ENCODE peak calls at places on chromosomes 4 and X, in seven cellular contexts. One of them, this sample, is unnamed.
A peak's percentile ranks its signal among the peaks of the same experiment; 100 is the strongest.

GRCh38 chr4:99885063-99885664 is 9.1 kb downstream of the LAMTOR3 start:
- DNase-seq in HCT116: peak; percentile 22
- DNase-seq in GM23248: peak; percentile 61
- DNase-seq in neural progenitor cell: peak; percentile 55
- DNase-seq in hepatocyte: peak; percentile 56
- DNase-seq in PC-3: peak; percentile 54
- DNase-seq in GM23338: peak; percentile 59
- DNase-seq in this sample: peak; percentile 67

GRCh38 chr4:100591156-100591876 is 73.5 kb upstream of the EMCN start:
- DNase-seq in hepatocyte: no peak
- DNase-seq in HCT116: no peak
- DNase-seq in GM23338: no peak
- DNase-seq in PC-3: no peak
- DNase-seq in neural progenitor cell: no peak
- DNase-seq in GM23248: no peak
- DNase-seq in this sample: no peak

GRCh38 chr4:98113005-98113404 is 30.3 kb downstream of the STPG2 start:
- DNase-seq in GM23338: peak; percentile 64
- DNase-seq in PC-3: peak; percentile 51
- DNase-seq in hepatocyte: peak; percentile 60
- DNase-seq in GM23248: peak; percentile 48
- DNase-seq in neural progenitor cell: peak; percentile 69
- DNase-seq in HCT116: peak; percentile 6
- DNase-seq in this sample: peak; percentile 14

GRCh38 chr4:41693629-41694028 is 54.9 kb downstream of the PHOX2B start:
- DNase-seq in hepatocyte: peak; percentile 52
- DNase-seq in neural progenitor cell: peak; percentile 41
- DNase-seq in GM23248: peak; percentile 56
- DNase-seq in GM23338: peak; percentile 55
- DNase-seq in PC-3: peak; percentile 54
- DNase-seq in HCT116: no peak
- DNase-seq in this sample: peak; percentile 55

GRCh38 chrX:154013614-154014360 is 5.9 kb downstream of the IRAK1 start:
- DNase-seq in GM23338: peak; percentile 64
- DNase-seq in GM23248: peak; percentile 42
- DNase-seq in HCT116: no peak
- DNase-seq in neural progenitor cell: peak; percentile 59
- DNase-seq in hepatocyte: peak; percentile 56
- DNase-seq in PC-3: peak; percentile 45
- DNase-seq in this sample: no peak

GRCh38 chr4:19514276-19515070 is 737.2 kb upstream of the SLIT2 start:
- DNase-seq in PC-3: no peak
- DNase-seq in neural progenitor cell: no peak
- DNase-seq in GM23338: no peak
- DNase-seq in GM23248: no peak
- DNase-seq in HCT116: no peak
- DNase-seq in hepatocyte: no peak
- DNase-seq in this sample: no peak

GRCh38 chr4:122341906-122342305 is 36.9 kb upstream of the ADAD1 start:
- DNase-seq in hepatocyte: peak; percentile 7
- DNase-seq in HCT116: no peak
- DNase-seq in PC-3: peak; percentile 30
- DNase-seq in GM23248: peak; percentile 91
- DNase-seq in neural progenitor cell: no peak
- DNase-seq in GM23338: peak; percentile 13
- DNase-seq in this sample: no peak

GRCh38 chr4:80029364-80029763 is 43.7 kb downstream of the ANTXR2 start:
- DNase-seq in GM23248: no peak
- DNase-seq in HCT116: no peak
- DNase-seq in GM23338: no peak
- DNase-seq in hepatocyte: no peak
- DNase-seq in PC-3: no peak
- DNase-seq in neural progenitor cell: no peak
- DNase-seq in this sample: no peak

GRCh38 chr4:127055349-127055748 is 577.4 kb upstream of the INTU start:
- DNase-seq in HCT116: no peak
- DNase-seq in neural progenitor cell: no peak
- DNase-seq in GM23338: no peak
- DNase-seq in hepatocyte: no peak
- DNase-seq in GM23248: peak; percentile 6
- DNase-seq in PC-3: peak; percentile 31
- DNase-seq in this sample: no peak

GRCh38 chr4:115664285-115664684 is 550.9 kb upstream of the NDST4 start:
- DNase-seq in neural progenitor cell: peak; percentile 67
- DNase-seq in hepatocyte: peak; percentile 2
- DNase-seq in GM23248: no peak
- DNase-seq in HCT116: no peak
- DNase-seq in GM23338: peak; percentile 27
- DNase-seq in PC-3: no peak
- DNase-seq in this sample: no peak

GRCh38 chr4:578451-579443 is 2.7 kb upstream of the TMEM271 start:
- DNase-seq in hepatocyte: no peak
- DNase-seq in GM23338: peak; percentile 21
- DNase-seq in HCT116: no peak
- DNase-seq in neural progenitor cell: no peak
- DNase-seq in PC-3: no peak
- DNase-seq in GM23248: no peak
- DNase-seq in this sample: no peak

GRCh38 chrX:1031521-1032430 is 180.7 kb downstream of the CRLF2 start:
- DNase-seq in hepatocyte: no peak
- DNase-seq in neural progenitor cell: no peak
- DNase-seq in HCT116: no peak
- DNase-seq in GM23248: no peak
- DNase-seq in PC-3: no peak
- DNase-seq in GM23338: no peak
- DNase-seq in this sample: no peak

GRCh38 chrX:103847174-103847870 is 15.3 kb upstream of the RAB9B start:
- DNase-seq in GM23248: peak; percentile 72
- DNase-seq in GM23338: no peak
- DNase-seq in PC-3: peak; percentile 47
- DNase-seq in HCT116: no peak
- DNase-seq in hepatocyte: no peak
- DNase-seq in neural progenitor cell: no peak
- DNase-seq in this sample: no peak

GRCh38 chr4:41256740-41257256 is at the start of gene UCHL1:
- DNase-seq in hepatocyte: peak; percentile 76
- DNase-seq in GM23338: peak; percentile 98
- DNase-seq in PC-3: no peak
- DNase-seq in GM23248: peak; percentile 67
- DNase-seq in neural progenitor cell: peak; percentile 97
- DNase-seq in HCT116: no peak
- DNase-seq in this sample: peak; percentile 91

GRCh38 chrX:149490100-149490499 is 15.0 kb downstream of the IDS start:
- DNase-seq in GM23248: peak; percentile 26
- DNase-seq in PC-3: no peak
- DNase-seq in hepatocyte: no peak
- DNase-seq in HCT116: no peak
- DNase-seq in neural progenitor cell: no peak
- DNase-seq in GM23338: no peak
- DNase-seq in this sample: no peak

GRCh38 chrX:1719270-1719669 is 104.4 kb downstream of the ASMT start:
- DNase-seq in hepatocyte: no peak
- DNase-seq in HCT116: no peak
- DNase-seq in GM23338: no peak
- DNase-seq in neural progenitor cell: no peak
- DNase-seq in GM23248: no peak
- DNase-seq in PC-3: peak; percentile 6
- DNase-seq in this sample: no peak

GRCh38 chrX:110310000-110310790 is 7.7 kb downstream of the AMMECR1 start:
- DNase-seq in HCT116: no peak
- DNase-seq in hepatocyte: no peak
- DNase-seq in PC-3: peak; percentile 53
- DNase-seq in neural progenitor cell: no peak
- DNase-seq in GM23248: peak; percentile 21
- DNase-seq in GM23338: no peak
- DNase-seq in this sample: no peak

GRCh38 chrX:66014084-66014483 is 25.8 kb downstream of the VSIG4 start:
- DNase-seq in GM23338: no peak
- DNase-seq in HCT116: no peak
- DNase-seq in GM23248: no peak
- DNase-seq in neural progenitor cell: no peak
- DNase-seq in hepatocyte: no peak
- DNase-seq in PC-3: no peak
- DNase-seq in this sample: no peak

GRCh38 chr4:8647626-8648025 is 55.1 kb downstream of the CPZ start:
- DNase-seq in PC-3: peak; percentile 2
- DNase-seq in neural progenitor cell: no peak
- DNase-seq in hepatocyte: no peak
- DNase-seq in GM23338: no peak
- DNase-seq in GM23248: no peak
- DNase-seq in HCT116: no peak
- DNase-seq in this sample: no peak

GRCh38 chrX:129652565-129653169 is 2.1 kb downstream of the APLN start:
- DNase-seq in neural progenitor cell: no peak
- DNase-seq in PC-3: no peak
- DNase-seq in GM23248: peak; percentile 17
- DNase-seq in GM23338: no peak
- DNase-seq in hepatocyte: no peak
- DNase-seq in HCT116: no peak
- DNase-seq in this sample: no peak

GRCh38 chrX:129653181-129653984 is 1.4 kb downstream of the APLN start:
- DNase-seq in GM23338: no peak
- DNase-seq in HCT116: no peak
- DNase-seq in hepatocyte: no peak
- DNase-seq in GM23248: no peak
- DNase-seq in neural progenitor cell: no peak
- DNase-seq in PC-3: no peak
- DNase-seq in this sample: no peak

GRCh38 chrX:129654652-129655546 is at the start of gene APLN:
- DNase-seq in neural progenitor cell: peak; percentile 71
- DNase-seq in hepatocyte: peak; percentile 60
- DNase-seq in GM23248: peak; percentile 68
- DNase-seq in GM23338: peak; percentile 56
- DNase-seq in HCT116: no peak
- DNase-seq in PC-3: peak; percentile 45
- DNase-seq in this sample: peak; percentile 15

GRCh38 chrX:129655547-129656248 is 942 bp upstream of the APLN start:
- DNase-seq in PC-3: peak; percentile 56
- DNase-seq in hepatocyte: no peak
- DNase-seq in GM23248: no peak
- DNase-seq in GM23338: peak; percentile 55
- DNase-seq in neural progenitor cell: peak; percentile 32
- DNase-seq in HCT116: no peak
- DNase-seq in this sample: peak; percentile 42

DNA sequence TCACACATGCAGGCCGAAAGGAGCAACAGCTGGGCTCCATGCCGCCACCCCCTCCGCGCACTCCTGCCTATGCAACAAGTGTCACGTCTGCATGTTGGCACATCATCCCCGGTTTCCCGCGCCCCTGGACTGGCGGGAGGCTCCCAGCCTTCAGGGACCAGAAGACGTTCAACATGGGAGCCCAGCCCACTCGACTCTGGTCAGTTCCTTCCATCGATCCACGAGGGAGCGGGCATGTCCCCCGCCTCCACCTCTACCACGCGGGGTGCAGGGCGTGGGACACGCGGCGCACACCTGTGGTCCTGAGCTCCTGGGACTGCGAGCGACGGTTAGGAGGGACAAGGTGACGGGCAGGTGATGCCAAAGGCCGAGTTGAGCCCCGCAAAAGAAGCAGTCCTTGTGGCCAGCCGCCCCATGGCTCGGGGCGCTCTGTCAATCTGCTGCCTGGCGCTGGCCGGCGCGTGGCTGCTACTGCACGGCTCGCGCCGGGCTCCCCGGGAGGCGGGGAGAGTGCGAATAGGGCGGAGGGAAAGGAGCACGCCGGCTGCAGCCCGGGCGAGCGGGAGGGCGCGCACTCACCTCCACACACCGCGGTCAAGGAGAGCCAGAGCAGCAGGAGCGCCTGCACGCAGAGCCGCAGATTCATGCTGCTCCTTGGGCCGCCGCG is 638 bp downstream of the APLN start:
- DNase-seq in hepatocyte: peak; percentile 34
- DNase-seq in GM23248: peak; percentile 18
- DNase-seq in neural progenitor cell: no peak
- DNase-seq in PC-3: peak; percentile 35
- DNase-seq in GM23338: peak; percentile 19
- DNase-seq in HCT116: no peak
- DNase-seq in this sample: peak; percentile 57
- TF ChIP-seq EZH2 in hepatocyte: no peak
- TF ChIP-seq EZH2 in GM23248: no peak
- TF ChIP-seq EZH2 in neural progenitor cell: no peak
- TF ChIP-seq EZH2 in PC-3: no peak
- TF ChIP-seq EZH2 in GM23338: peak; percentile 13
- TF ChIP-seq EZH2 in HCT116: no peak
- TF ChIP-seq EZH2 in this sample: no peak

GRCh38 chrX:102765794-102766193 is 45.3 kb downstream of the GPRASP3 start:
- DNase-seq in hepatocyte: peak; percentile 10
- DNase-seq in neural progenitor cell: no peak
- DNase-seq in GM23248: peak; percentile 74
- DNase-seq in GM23338: no peak
- DNase-seq in HCT116: no peak
- DNase-seq in PC-3: peak; percentile 45
- DNase-seq in this sample: no peak
- TF ChIP-seq EZH2phosphoT487 in hepatocyte: no peak
- TF ChIP-seq EZH2phosphoT487 in neural progenitor cell: no peak
- TF ChIP-seq EZH2phosphoT487 in GM23248: no peak
- TF ChIP-seq EZH2phosphoT487 in GM23338: no peak
- TF ChIP-seq EZH2phosphoT487 in HCT116: no peak
- TF ChIP-seq EZH2phosphoT487 in PC-3: no peak
- TF ChIP-seq EZH2phosphoT487 in this sample: no peak

GRCh38 chrX:140502491-140503229 is 2.2 kb downstream of the SOX3 start:
- DNase-seq in hepatocyte: no peak
- DNase-seq in neural progenitor cell: peak; percentile 54
- DNase-seq in GM23338: no peak
- DNase-seq in HCT116: no peak
- DNase-seq in GM23248: peak; percentile 31
- DNase-seq in PC-3: no peak
- DNase-seq in this sample: no peak
- TF ChIP-seq EZH2 in hepatocyte: peak; percentile 87
- TF ChIP-seq EZH2 in neural progenitor cell: no peak
- TF ChIP-seq EZH2 in GM23338: peak; percentile 42
- TF ChIP-seq EZH2 in HCT116: no peak
- TF ChIP-seq EZH2 in GM23248: peak; percentile 6
- TF ChIP-seq EZH2 in PC-3: no peak
- TF ChIP-seq EZH2 in this sample: no peak

GRCh38 chr4:106032851-106033286 is 137.6 kb downstream of the NPNT start:
- DNase-seq in GM23248: peak; percentile 69
- DNase-seq in GM23338: no peak
- DNase-seq in PC-3: no peak
- DNase-seq in HCT116: no peak
- DNase-seq in neural progenitor cell: no peak
- DNase-seq in hepatocyte: no peak
- DNase-seq in this sample: no peak
- TF ChIP-seq EZH2phosphoT487 in GM23248: no peak
- TF ChIP-seq EZH2phosphoT487 in GM23338: no peak
- TF ChIP-seq EZH2phosphoT487 in PC-3: no peak
- TF ChIP-seq EZH2phosphoT487 in HCT116: no peak
- TF ChIP-seq EZH2phosphoT487 in neural progenitor cell: no peak
- TF ChIP-seq EZH2phosphoT487 in hepatocyte: no peak
- TF ChIP-seq EZH2phosphoT487 in this sample: no peak